ENCODE peak calls at places on chromosomes 1 and 21, in nine cellular contexts. One of them, this sample, is unnamed.

GRCh38 chr1:52727114-52727586 is 897 bp downstream of the ZYG11B start:
- DNase-seq in iris pigment epithelial cell: peak; percentile 17
- DNase-seq in central memory CD4-positive, alpha-beta T cell: no peak
- DNase-seq in effector CD4-positive, alpha-beta T cell: no peak
- DNase-seq in lower leg skin: no peak
- DNase-seq in NB4: peak; percentile 40
- DNase-seq in activated T-cell treated with anti-CD3 and anti-CD28 coated beads for 24 hours: no peak
- DNase-seq in fibroblast of lung: no peak
- DNase-seq in NCI-H345: no peak
- DNase-seq in this sample: no peak

GRCh38 chr1:47893412-47893811 is 103.8 kb downstream of the TRABD2B start:
- DNase-seq in iris pigment epithelial cell: no peak
- DNase-seq in central memory CD4-positive, alpha-beta T cell: no peak
- DNase-seq in effector CD4-positive, alpha-beta T cell: no peak
- DNase-seq in lower leg skin: no peak
- DNase-seq in NB4: no peak
- DNase-seq in activated T-cell treated with anti-CD3 and anti-CD28 coated beads for 24 hours: no peak
- DNase-seq in fibroblast of lung: no peak
- DNase-seq in NCI-H345: peak; percentile 44
- DNase-seq in this sample: no peak

GRCh38 chr1:203638914-203639313 is 12.3 kb downstream of the ATP2B4 start:
- DNase-seq in iris pigment epithelial cell: peak; percentile 19
- DNase-seq in central memory CD4-positive, alpha-beta T cell: no peak
- DNase-seq in effector CD4-positive, alpha-beta T cell: no peak
- DNase-seq in lower leg skin: no peak
- DNase-seq in NB4: peak; percentile 34
- DNase-seq in activated T-cell treated with anti-CD3 and anti-CD28 coated beads for 24 hours: no peak
- DNase-seq in fibroblast of lung: no peak
- DNase-seq in NCI-H345: no peak
- DNase-seq in this sample: no peak

GRCh38 chr1:53463961-53464899 is 5.0 kb downstream of the DMRTB1 start:
- DNase-seq in iris pigment epithelial cell: no peak
- DNase-seq in central memory CD4-positive, alpha-beta T cell: no peak
- DNase-seq in effector CD4-positive, alpha-beta T cell: no peak
- DNase-seq in lower leg skin: peak; percentile 79
- DNase-seq in NB4: no peak
- DNase-seq in activated T-cell treated with anti-CD3 and anti-CD28 coated beads for 24 hours: no peak
- DNase-seq in fibroblast of lung: no peak
- DNase-seq in NCI-H345: no peak
- DNase-seq in this sample: no peak

GRCh38 chr1:210189426-210189825 is 43.2 kb upstream of the SERTAD4 start:
- DNase-seq in iris pigment epithelial cell: no peak
- DNase-seq in central memory CD4-positive, alpha-beta T cell: no peak
- DNase-seq in effector CD4-positive, alpha-beta T cell: no peak
- DNase-seq in lower leg skin: no peak
- DNase-seq in NB4: no peak
- DNase-seq in activated T-cell treated with anti-CD3 and anti-CD28 coated beads for 24 hours: no peak
- DNase-seq in fibroblast of lung: no peak
- DNase-seq in NCI-H345: no peak
- DNase-seq in this sample: no peak

GRCh38 chr1:162070825-162071224 is 1.3 kb downstream of the NOS1AP start:
- DNase-seq in iris pigment epithelial cell: no peak
- DNase-seq in central memory CD4-positive, alpha-beta T cell: no peak
- DNase-seq in effector CD4-positive, alpha-beta T cell: no peak
- DNase-seq in lower leg skin: no peak
- DNase-seq in NB4: no peak
- DNase-seq in activated T-cell treated with anti-CD3 and anti-CD28 coated beads for 24 hours: no peak
- DNase-seq in fibroblast of lung: no peak
- DNase-seq in NCI-H345: no peak
- DNase-seq in this sample: no peak

GRCh38 chr1:197145451-197146029 is 929 bp downstream of the ASPM start:
- DNase-seq in iris pigment epithelial cell: peak; percentile 18
- DNase-seq in central memory CD4-positive, alpha-beta T cell: no peak
- DNase-seq in effector CD4-positive, alpha-beta T cell: no peak
- DNase-seq in lower leg skin: no peak
- DNase-seq in NB4: peak; percentile 26
- DNase-seq in activated T-cell treated with anti-CD3 and anti-CD28 coated beads for 24 hours: no peak
- DNase-seq in fibroblast of lung: peak; percentile 31
- DNase-seq in NCI-H345: no peak
- DNase-seq in this sample: no peak

GRCh38 chr1:1954831-1955441 is 35.9 kb upstream of the TMEM52 start:
- DNase-seq in iris pigment epithelial cell: no peak
- DNase-seq in central memory CD4-positive, alpha-beta T cell: no peak
- DNase-seq in effector CD4-positive, alpha-beta T cell: no peak
- DNase-seq in lower leg skin: no peak
- DNase-seq in NB4: no peak
- DNase-seq in activated T-cell treated with anti-CD3 and anti-CD28 coated beads for 24 hours: no peak
- DNase-seq in fibroblast of lung: no peak
- DNase-seq in NCI-H345: no peak
- DNase-seq in this sample: peak; percentile 51

GRCh38 chr21:42260121-42260520 is 41.2 kb downstream of the ABCG1 start:
- DNase-seq in iris pigment epithelial cell: no peak
- DNase-seq in central memory CD4-positive, alpha-beta T cell: no peak
- DNase-seq in effector CD4-positive, alpha-beta T cell: no peak
- DNase-seq in lower leg skin: no peak
- DNase-seq in NB4: no peak
- DNase-seq in activated T-cell treated with anti-CD3 and anti-CD28 coated beads for 24 hours: no peak
- DNase-seq in fibroblast of lung: no peak
- DNase-seq in NCI-H345: no peak
- DNase-seq in this sample: no peak

GRCh38 chr1:234975941-234976871 is 152.4 kb downstream of the TOMM20 start:
- DNase-seq in iris pigment epithelial cell: no peak
- DNase-seq in central memory CD4-positive, alpha-beta T cell: no peak
- DNase-seq in effector CD4-positive, alpha-beta T cell: no peak
- DNase-seq in lower leg skin: peak; percentile 88
- DNase-seq in NB4: no peak
- DNase-seq in activated T-cell treated with anti-CD3 and anti-CD28 coated beads for 24 hours: no peak
- DNase-seq in fibroblast of lung: no peak
- DNase-seq in NCI-H345: no peak
- DNase-seq in this sample: no peak

GRCh38 chr21:18142639-18143038 is 102.0 kb upstream of the CHODL start:
- DNase-seq in iris pigment epithelial cell: no peak
- DNase-seq in central memory CD4-positive, alpha-beta T cell: no peak
- DNase-seq in effector CD4-positive, alpha-beta T cell: no peak
- DNase-seq in lower leg skin: no peak
- DNase-seq in NB4: no peak
- DNase-seq in activated T-cell treated with anti-CD3 and anti-CD28 coated beads for 24 hours: no peak
- DNase-seq in fibroblast of lung: no peak
- DNase-seq in NCI-H345: peak; percentile 87
- DNase-seq in this sample: no peak

GRCh38 chr1:38994196-38994595 is 3.1 kb downstream of the AKIRIN1 start:
- DNase-seq in iris pigment epithelial cell: no peak
- DNase-seq in central memory CD4-positive, alpha-beta T cell: no peak
- DNase-seq in effector CD4-positive, alpha-beta T cell: no peak
- DNase-seq in lower leg skin: no peak
- DNase-seq in NB4: no peak
- DNase-seq in activated T-cell treated with anti-CD3 and anti-CD28 coated beads for 24 hours: no peak
- DNase-seq in fibroblast of lung: no peak
- DNase-seq in NCI-H345: no peak
- DNase-seq in this sample: no peak

GRCh38 chr1:7885513-7886298 is 32.8 kb upstream of the UTS2 start:
- DNase-seq in iris pigment epithelial cell: no peak
- DNase-seq in central memory CD4-positive, alpha-beta T cell: no peak
- DNase-seq in effector CD4-positive, alpha-beta T cell: no peak
- DNase-seq in lower leg skin: peak; percentile 89
- DNase-seq in NB4: no peak
- DNase-seq in activated T-cell treated with anti-CD3 and anti-CD28 coated beads for 24 hours: no peak
- DNase-seq in fibroblast of lung: no peak
- DNase-seq in NCI-H345: no peak
- DNase-seq in this sample: peak; percentile 47

GRCh38 chr1:100606438-100606837 is 68.5 kb downstream of the GPR88 start:
- DNase-seq in iris pigment epithelial cell: peak; percentile 69
- DNase-seq in central memory CD4-positive, alpha-beta T cell: no peak
- DNase-seq in effector CD4-positive, alpha-beta T cell: no peak
- DNase-seq in lower leg skin: no peak
- DNase-seq in NB4: peak; percentile 27
- DNase-seq in activated T-cell treated with anti-CD3 and anti-CD28 coated beads for 24 hours: no peak
- DNase-seq in fibroblast of lung: peak; percentile 78
- DNase-seq in NCI-H345: peak; percentile 13
- DNase-seq in this sample: no peak

GRCh38 chr1:159913451-159914192 is 11.7 kb downstream of the TAGLN2 start:
- DNase-seq in iris pigment epithelial cell: no peak
- DNase-seq in central memory CD4-positive, alpha-beta T cell: no peak
- DNase-seq in effector CD4-positive, alpha-beta T cell: no peak
- DNase-seq in lower leg skin: no peak
- DNase-seq in NB4: no peak
- DNase-seq in activated T-cell treated with anti-CD3 and anti-CD28 coated beads for 24 hours: no peak
- DNase-seq in fibroblast of lung: no peak
- DNase-seq in NCI-H345: peak; percentile 7
- DNase-seq in this sample: no peak

GRCh38 chr21:25385912-25386474 is 221.3 kb downstream of the MRPL39 start:
- DNase-seq in iris pigment epithelial cell: peak; percentile 53
- DNase-seq in central memory CD4-positive, alpha-beta T cell: peak; percentile 14
- DNase-seq in effector CD4-positive, alpha-beta T cell: no peak
- DNase-seq in lower leg skin: no peak
- DNase-seq in NB4: peak; percentile 62
- DNase-seq in activated T-cell treated with anti-CD3 and anti-CD28 coated beads for 24 hours: no peak
- DNase-seq in fibroblast of lung: peak; percentile 78
- DNase-seq in NCI-H345: peak; percentile 40
- DNase-seq in this sample: no peak

GRCh38 chr1:86714159-86714558 is 9.8 kb downstream of the SH3GLB1 start:
- DNase-seq in iris pigment epithelial cell: peak; percentile 37
- DNase-seq in central memory CD4-positive, alpha-beta T cell: no peak
- DNase-seq in effector CD4-positive, alpha-beta T cell: no peak
- DNase-seq in lower leg skin: no peak
- DNase-seq in NB4: peak; percentile 37
- DNase-seq in activated T-cell treated with anti-CD3 and anti-CD28 coated beads for 24 hours: no peak
- DNase-seq in fibroblast of lung: peak; percentile 31
- DNase-seq in NCI-H345: no peak
- DNase-seq in this sample: no peak

GRCh38 chr1:223650465-223650864 is 15.0 kb downstream of the CAPN8 start:
- DNase-seq in iris pigment epithelial cell: no peak
- DNase-seq in central memory CD4-positive, alpha-beta T cell: no peak
- DNase-seq in effector CD4-positive, alpha-beta T cell: no peak
- DNase-seq in lower leg skin: no peak
- DNase-seq in NB4: no peak
- DNase-seq in activated T-cell treated with anti-CD3 and anti-CD28 coated beads for 24 hours: no peak
- DNase-seq in fibroblast of lung: no peak
- DNase-seq in NCI-H345: no peak
- DNase-seq in this sample: no peak

GRCh38 chr1:228174482-228175315 is 9.1 kb downstream of the IBA57 start:
- DNase-seq in iris pigment epithelial cell: no peak
- DNase-seq in central memory CD4-positive, alpha-beta T cell: no peak
- DNase-seq in effector CD4-positive, alpha-beta T cell: peak; percentile 29
- DNase-seq in lower leg skin: peak; percentile 88
- DNase-seq in NB4: no peak
- DNase-seq in activated T-cell treated with anti-CD3 and anti-CD28 coated beads for 24 hours: no peak
- DNase-seq in fibroblast of lung: no peak
- DNase-seq in NCI-H345: no peak
- DNase-seq in this sample: no peak

GRCh38 chr1:92708368-92708950 is 76.4 kb downstream of the EVI5 start:
- DNase-seq in iris pigment epithelial cell: peak; percentile 34
- DNase-seq in central memory CD4-positive, alpha-beta T cell: no peak
- DNase-seq in effector CD4-positive, alpha-beta T cell: no peak
- DNase-seq in lower leg skin: no peak
- DNase-seq in NB4: peak; percentile 42
- DNase-seq in activated T-cell treated with anti-CD3 and anti-CD28 coated beads for 24 hours: no peak
- DNase-seq in fibroblast of lung: peak; percentile 28
- DNase-seq in NCI-H345: no peak
- DNase-seq in this sample: no peak

GRCh38 chr1:115665746-115666145 is 24.0 kb downstream of the VANGL1 start:
- DNase-seq in iris pigment epithelial cell: no peak
- DNase-seq in central memory CD4-positive, alpha-beta T cell: no peak
- DNase-seq in effector CD4-positive, alpha-beta T cell: no peak
- DNase-seq in lower leg skin: no peak
- DNase-seq in NB4: no peak
- DNase-seq in activated T-cell treated with anti-CD3 and anti-CD28 coated beads for 24 hours: no peak
- DNase-seq in fibroblast of lung: no peak
- DNase-seq in NCI-H345: no peak
- DNase-seq in this sample: no peak

GRCh38 chr1:4652631-4653327 is 1.6 kb upstream of the AJAP1 start:
- DNase-seq in iris pigment epithelial cell: peak; percentile 31
- DNase-seq in central memory CD4-positive, alpha-beta T cell: peak; percentile 19
- DNase-seq in effector CD4-positive, alpha-beta T cell: peak; percentile 31
- DNase-seq in lower leg skin: peak; percentile 89
- DNase-seq in NB4: peak; percentile 57
- DNase-seq in activated T-cell treated with anti-CD3 and anti-CD28 coated beads for 24 hours: peak; percentile 45
- DNase-seq in fibroblast of lung: no peak
- DNase-seq in NCI-H345: peak; percentile 21
- DNase-seq in this sample: peak; percentile 77

GRCh38 chr1:211800925-211801607 is 29.5 kb downstream of the LPGAT1 start:
- DNase-seq in iris pigment epithelial cell: no peak
- DNase-seq in central memory CD4-positive, alpha-beta T cell: no peak
- DNase-seq in effector CD4-positive, alpha-beta T cell: no peak
- DNase-seq in lower leg skin: no peak
- DNase-seq in NB4: no peak
- DNase-seq in activated T-cell treated with anti-CD3 and anti-CD28 coated beads for 24 hours: no peak
- DNase-seq in fibroblast of lung: no peak
- DNase-seq in NCI-H345: no peak
- DNase-seq in this sample: no peak

GRCh38 chr1:179951383-179952144 is 3.0 kb upstream of the CEP350 start:
- DNase-seq in iris pigment epithelial cell: no peak
- DNase-seq in central memory CD4-positive, alpha-beta T cell: no peak
- DNase-seq in effector CD4-positive, alpha-beta T cell: no peak
- DNase-seq in lower leg skin: no peak
- DNase-seq in NB4: no peak
- DNase-seq in activated T-cell treated with anti-CD3 and anti-CD28 coated beads for 24 hours: no peak
- DNase-seq in fibroblast of lung: no peak
- DNase-seq in NCI-H345: no peak
- DNase-seq in this sample: no peak

GRCh38 chr1:163866539-163866938 is 544.8 kb downstream of the NUF2 start:
- DNase-seq in iris pigment epithelial cell: no peak
- DNase-seq in central memory CD4-positive, alpha-beta T cell: no peak
- DNase-seq in effector CD4-positive, alpha-beta T cell: no peak
- DNase-seq in lower leg skin: no peak
- DNase-seq in NB4: no peak
- DNase-seq in activated T-cell treated with anti-CD3 and anti-CD28 coated beads for 24 hours: no peak
- DNase-seq in fibroblast of lung: peak; percentile 26
- DNase-seq in NCI-H345: no peak
- DNase-seq in this sample: no peak

GRCh38 chr21:38875694-38876492 is 70.2 kb downstream of the ETS2 start:
- DNase-seq in iris pigment epithelial cell: peak; percentile 78
- DNase-seq in central memory CD4-positive, alpha-beta T cell: no peak
- DNase-seq in effector CD4-positive, alpha-beta T cell: no peak
- DNase-seq in lower leg skin: no peak
- DNase-seq in NB4: peak; percentile 47
- DNase-seq in activated T-cell treated with anti-CD3 and anti-CD28 coated beads for 24 hours: no peak
- DNase-seq in fibroblast of lung: peak; percentile 65
- DNase-seq in NCI-H345: peak; percentile 47
- DNase-seq in this sample: no peak

GRCh38 chr21:42459583-42460215 is 36.3 kb downstream of the RSPH1 start:
- DNase-seq in iris pigment epithelial cell: no peak
- DNase-seq in central memory CD4-positive, alpha-beta T cell: no peak
- DNase-seq in effector CD4-positive, alpha-beta T cell: no peak
- DNase-seq in lower leg skin: peak; percentile 68
- DNase-seq in NB4: no peak
- DNase-seq in activated T-cell treated with anti-CD3 and anti-CD28 coated beads for 24 hours: no peak
- DNase-seq in fibroblast of lung: no peak
- DNase-seq in NCI-H345: no peak
- DNase-seq in this sample: no peak

GRCh38 chr21:29342394-29342957 is 43.8 kb downstream of the BACH1 start:
- DNase-seq in iris pigment epithelial cell: peak; percentile 99
- DNase-seq in central memory CD4-positive, alpha-beta T cell: no peak
- DNase-seq in effector CD4-positive, alpha-beta T cell: no peak
- DNase-seq in lower leg skin: peak; percentile 92
- DNase-seq in NB4: no peak
- DNase-seq in activated T-cell treated with anti-CD3 and anti-CD28 coated beads for 24 hours: peak; percentile 33
- DNase-seq in fibroblast of lung: peak; percentile 99
- DNase-seq in NCI-H345: no peak
- DNase-seq in this sample: peak; percentile 67

GRCh38 chr1:111197598-111198289 is 2.7 kb downstream of the DENND2D start:
- DNase-seq in iris pigment epithelial cell: peak; percentile 28
- DNase-seq in central memory CD4-positive, alpha-beta T cell: peak; percentile 72
- DNase-seq in effector CD4-positive, alpha-beta T cell: peak; percentile 52
- DNase-seq in lower leg skin: no peak
- DNase-seq in NB4: peak; percentile 73
- DNase-seq in activated T-cell treated with anti-CD3 and anti-CD28 coated beads for 24 hours: no peak
- DNase-seq in fibroblast of lung: no peak
- DNase-seq in NCI-H345: no peak
- DNase-seq in this sample: peak; percentile 66

GRCh38 chr1:197841158-197841557 is 61.3 kb upstream of the C1orf53 start:
- DNase-seq in iris pigment epithelial cell: no peak
- DNase-seq in central memory CD4-positive, alpha-beta T cell: no peak
- DNase-seq in effector CD4-positive, alpha-beta T cell: no peak
- DNase-seq in lower leg skin: no peak
- DNase-seq in NB4: no peak
- DNase-seq in activated T-cell treated with anti-CD3 and anti-CD28 coated beads for 24 hours: no peak
- DNase-seq in fibroblast of lung: no peak
- DNase-seq in NCI-H345: no peak
- DNase-seq in this sample: no peak

This sample was measured in activated naive CD8-positive, alpha-beta T cell treated with anti-CD3 and anti-CD28 coated beads, Interleukin-2, amount 50 U/mL, for 24 hours.